ENCODE peak calls at places on chromosomes 13 and 19, in four cellular contexts. A is substantia nigra; B is CD8-positive, alpha-beta T cell; O is memory B cell. J is an unnamed sample.

GRCh38 chr19:50694815-50695145 is 24.8 kb downstream of the SHANK1 start:
- DNase-seq in A (no peak), B (no peak), O (no peak), J (no peak)

GRCh38 chr13:86581711-86582110 is 782.5 kb upstream of the SLITRK6 start:
- DNase-seq in A (no peak), B (no peak), O (no peak), J (no peak)

GRCh38 chr19:32189956-32190706 is 155.3 kb upstream of the ZNF507 start:
- DNase-seq in A (no peak), B (no peak), O (no peak), J (no peak)

GRCh38 chr13:49527123-49527522 is 31.4 kb downstream of the PHF11 start:
- DNase-seq in A (no peak), B (no peak), O (no peak), J (no peak)

GRCh38 chr13:111958612-111959395 is 108.1 kb upstream of the SOX1 start:
- DNase-seq in A (no peak), B (no peak), O (no peak), J (no peak)

GRCh38 chr13:70856025-70856424 is 747.8 kb upstream of the KLHL1 start:
- DNase-seq in A (no peak), B (no peak), O (no peak), J (no peak)

GRCh38 chr13:76971215-76971614 is 20.7 kb upstream of the CLN5 start:
- DNase-seq in A (no peak), B (no peak), O (no peak), J (no peak)

GRCh38 chr13:110912651-110913051 is 2.2 kb downstream of the ANKRD10 start:
- DNase-seq in A (no peak), B (no peak), O (no peak), J (no peak)

GRCh38 chr13:95155093-95155492 is 146.2 kb downstream of the ABCC4 start:
- DNase-seq in A (no peak), B (no peak), O (no peak), J (no peak)

GRCh38 chr19:23986623-23987022 is 71.9 kb downstream of the ZNF726 start:
- DNase-seq in A (no peak), B (no peak), O (no peak), J (no peak)

GRCh38 chr19:6066661-6067646 is 43.3 kb downstream of the RFX2 start:
- DNase-seq in A (no peak), B (no peak), O (no peak), J (peak)

GRCh38 chr19:16066611-16067104 is 9.6 kb upstream of the TPM4 start:
- DNase-seq in A (no peak), B (no peak), O (peak), J (no peak)

GRCh38 chr13:27635256-27635655 is 13.6 kb downstream of the POLR1D start:
- DNase-seq in A (no peak), B (no peak), O (no peak), J (no peak)

GRCh38 chr13:106089251-106089940 is 446.1 kb downstream of the EFNB2 start:
- DNase-seq in A (no peak), B (no peak), O (no peak), J (no peak)

GRCh38 chr13:31310781-31311180 is 111.0 kb downstream of the B3GLCT start:
- DNase-seq in A (no peak), B (no peak), O (no peak), J (no peak)

GRCh38 chr13:58619396-58620113 is 988.0 kb downstream of the PCDH17 start:
- DNase-seq in A (no peak), B (no peak), O (no peak), J (no peak)

GRCh38 chr13:49400755-49401659 is 42.9 kb downstream of the CAB39L start:
- DNase-seq in A (no peak), B (no peak), O (peak), J (no peak)

GRCh38 chr13:75180805-75181455 is 301.0 kb downstream of the TBC1D4 start:
- DNase-seq in A (no peak), B (no peak), O (no peak), J (no peak)

GRCh38 chr13:93147293-93147645 is 79.3 kb upstream of the GPC6 start:
- DNase-seq in A (no peak), B (no peak), O (no peak), J (no peak)

GRCh38 chr13:26973281-26973680 is 198.3 kb downstream of the USP12 start:
- DNase-seq in A (no peak), B (no peak), O (no peak), J (no peak)

GRCh38 chr13:81078048-81078447 is 737.1 kb upstream of the SPRY2 start:
- DNase-seq in A (no peak), B (no peak), O (no peak), J (no peak)

GRCh38 chr13:51739403-51740112 is 64.4 kb downstream of the DHRS12 start:
- DNase-seq in A (no peak), B (no peak), O (no peak), J (no peak)

GRCh38 chr13:113491418-113491883 is 940 bp upstream of the DCUN1D2 start:
- DNase-seq in A (no peak), B (no peak), O (no peak), J (no peak)

GRCh38 chr19:2554856-2555255 is 78.9 kb downstream of the GADD45B start:
- DNase-seq in A (no peak), B (no peak), O (no peak), J (no peak)

GRCh38 chr13:41639955-41640780 is 182.8 kb downstream of the RGCC start:
- DNase-seq in A (no peak), B (no peak), O (no peak), J (no peak)

J was measured in nucleus accumbens.